ENCODE peak calls at places on chromosomes 16 and 17, in ten cellular contexts. One of them, this sample, is unnamed.

GRCh38 chr16:51164574-51164973 is 13.5 kb upstream of the SALL1 start:
- DNase-seq in BJ: no peak
- DNase-seq in heart left ventricle: no peak
- DNase-seq in kidney: no peak
- DNase-seq in GM23338: no peak
- DNase-seq in IMR-90: no peak
- DNase-seq in A549: no peak
- DNase-seq in ovary: no peak
- DNase-seq in stomach: no peak
- DNase-seq in uterus: no peak
- DNase-seq in this sample: no peak

GRCh38 chr17:59234631-59235030 is 14.3 kb downstream of the GDPD1 start:
- DNase-seq in BJ: no peak
- DNase-seq in heart left ventricle: no peak
- DNase-seq in kidney: no peak
- DNase-seq in GM23338: no peak
- DNase-seq in IMR-90: no peak
- DNase-seq in A549: no peak
- DNase-seq in ovary: no peak
- DNase-seq in stomach: no peak
- DNase-seq in uterus: no peak
- DNase-seq in this sample: no peak

GRCh38 chr17:13921841-13922776 is 147.2 kb upstream of the COX10 start:
- DNase-seq in BJ: no peak
- DNase-seq in heart left ventricle: no peak
- DNase-seq in kidney: no peak
- DNase-seq in GM23338: peak
- DNase-seq in IMR-90: no peak
- DNase-seq in A549: no peak
- DNase-seq in ovary: no peak
- DNase-seq in stomach: no peak
- DNase-seq in uterus: no peak
- DNase-seq in this sample: no peak

GRCh38 chr17:77096570-77097214 is 44.1 kb upstream of the SEC14L1 start:
- DNase-seq in BJ: peak
- DNase-seq in heart left ventricle: peak
- DNase-seq in kidney: no peak
- DNase-seq in GM23338: peak
- DNase-seq in IMR-90: peak
- DNase-seq in A549: peak
- DNase-seq in ovary: no peak
- DNase-seq in stomach: peak
- DNase-seq in uterus: peak
- DNase-seq in this sample: no peak

GRCh38 chr17:1559743-1560581 is 2.6 kb downstream of the PITPNA start:
- DNase-seq in BJ: no peak
- DNase-seq in heart left ventricle: no peak
- DNase-seq in kidney: peak
- DNase-seq in GM23338: no peak
- DNase-seq in IMR-90: no peak
- DNase-seq in A549: no peak
- DNase-seq in ovary: no peak
- DNase-seq in stomach: no peak
- DNase-seq in uterus: no peak
- DNase-seq in this sample: no peak

GRCh38 chr16:64629622-64630021 is 492.2 kb downstream of the CDH11 start:
- DNase-seq in BJ: no peak
- DNase-seq in heart left ventricle: no peak
- DNase-seq in kidney: no peak
- DNase-seq in GM23338: no peak
- DNase-seq in IMR-90: no peak
- DNase-seq in A549: no peak
- DNase-seq in ovary: no peak
- DNase-seq in stomach: no peak
- DNase-seq in uterus: no peak
- DNase-seq in this sample: peak

GRCh38 chr16:89031715-89032659 is 55.0 kb upstream of the CBFA2T3 start:
- DNase-seq in BJ: no peak
- DNase-seq in heart left ventricle: peak
- DNase-seq in kidney: peak
- DNase-seq in GM23338: no peak
- DNase-seq in IMR-90: no peak
- DNase-seq in A549: no peak
- DNase-seq in ovary: no peak
- DNase-seq in stomach: peak
- DNase-seq in uterus: no peak
- DNase-seq in this sample: no peak

GRCh38 chr17:36597229-36597628 is 4.2 kb upstream of the MRM1 start:
- DNase-seq in BJ: no peak
- DNase-seq in heart left ventricle: no peak
- DNase-seq in kidney: no peak
- DNase-seq in GM23338: no peak
- DNase-seq in IMR-90: no peak
- DNase-seq in A549: no peak
- DNase-seq in ovary: no peak
- DNase-seq in stomach: no peak
- DNase-seq in uterus: no peak
- DNase-seq in this sample: no peak

GRCh38 chr16:30896203-30896889 is at the start of gene CTF1:
- DNase-seq in BJ: peak
- DNase-seq in heart left ventricle: peak
- DNase-seq in kidney: peak
- DNase-seq in GM23338: peak
- DNase-seq in IMR-90: peak
- DNase-seq in A549: no peak
- DNase-seq in ovary: peak
- DNase-seq in stomach: peak
- DNase-seq in uterus: peak
- DNase-seq in this sample: peak

GRCh38 chr17:67258836-67259468 is 14.0 kb upstream of the HELZ start:
- DNase-seq in BJ: no peak
- DNase-seq in heart left ventricle: no peak
- DNase-seq in kidney: no peak
- DNase-seq in GM23338: no peak
- DNase-seq in IMR-90: no peak
- DNase-seq in A549: no peak
- DNase-seq in ovary: no peak
- DNase-seq in stomach: no peak
- DNase-seq in uterus: no peak
- DNase-seq in this sample: no peak

GRCh38 chr17:21474815-21475214 is 98.7 kb downstream of the KCNJ12 start:
- DNase-seq in BJ: no peak
- DNase-seq in heart left ventricle: no peak
- DNase-seq in kidney: no peak
- DNase-seq in GM23338: no peak
- DNase-seq in IMR-90: no peak
- DNase-seq in A549: no peak
- DNase-seq in ovary: no peak
- DNase-seq in stomach: no peak
- DNase-seq in uterus: no peak
- DNase-seq in this sample: no peak

GRCh38 chr17:17229416-17230098 is 7.4 kb downstream of the FLCN start:
- DNase-seq in BJ: no peak
- DNase-seq in heart left ventricle: no peak
- DNase-seq in kidney: peak
- DNase-seq in GM23338: no peak
- DNase-seq in IMR-90: no peak
- DNase-seq in A549: no peak
- DNase-seq in ovary: no peak
- DNase-seq in stomach: no peak
- DNase-seq in uterus: no peak
- DNase-seq in this sample: no peak

GRCh38 chr16:81831722-81832126 is 52.6 kb downstream of the PLCG2 start:
- DNase-seq in BJ: no peak
- DNase-seq in heart left ventricle: peak
- DNase-seq in kidney: no peak
- DNase-seq in GM23338: peak
- DNase-seq in IMR-90: no peak
- DNase-seq in A549: no peak
- DNase-seq in ovary: no peak
- DNase-seq in stomach: peak
- DNase-seq in uterus: peak
- DNase-seq in this sample: no peak
- TF ChIP-seq CTCF in BJ: no peak
- TF ChIP-seq CTCF in heart left ventricle: no peak
- TF ChIP-seq CTCF in kidney: no peak
- TF ChIP-seq CTCF in GM23338: no peak
- TF ChIP-seq CTCF in IMR-90: no peak
- TF ChIP-seq CTCF in A549: no peak
- TF ChIP-seq CTCF in ovary: no peak
- TF ChIP-seq CTCF in stomach: no peak
- TF ChIP-seq CTCF in uterus: no peak
- TF ChIP-seq CTCF in this sample: no peak

DNA sequence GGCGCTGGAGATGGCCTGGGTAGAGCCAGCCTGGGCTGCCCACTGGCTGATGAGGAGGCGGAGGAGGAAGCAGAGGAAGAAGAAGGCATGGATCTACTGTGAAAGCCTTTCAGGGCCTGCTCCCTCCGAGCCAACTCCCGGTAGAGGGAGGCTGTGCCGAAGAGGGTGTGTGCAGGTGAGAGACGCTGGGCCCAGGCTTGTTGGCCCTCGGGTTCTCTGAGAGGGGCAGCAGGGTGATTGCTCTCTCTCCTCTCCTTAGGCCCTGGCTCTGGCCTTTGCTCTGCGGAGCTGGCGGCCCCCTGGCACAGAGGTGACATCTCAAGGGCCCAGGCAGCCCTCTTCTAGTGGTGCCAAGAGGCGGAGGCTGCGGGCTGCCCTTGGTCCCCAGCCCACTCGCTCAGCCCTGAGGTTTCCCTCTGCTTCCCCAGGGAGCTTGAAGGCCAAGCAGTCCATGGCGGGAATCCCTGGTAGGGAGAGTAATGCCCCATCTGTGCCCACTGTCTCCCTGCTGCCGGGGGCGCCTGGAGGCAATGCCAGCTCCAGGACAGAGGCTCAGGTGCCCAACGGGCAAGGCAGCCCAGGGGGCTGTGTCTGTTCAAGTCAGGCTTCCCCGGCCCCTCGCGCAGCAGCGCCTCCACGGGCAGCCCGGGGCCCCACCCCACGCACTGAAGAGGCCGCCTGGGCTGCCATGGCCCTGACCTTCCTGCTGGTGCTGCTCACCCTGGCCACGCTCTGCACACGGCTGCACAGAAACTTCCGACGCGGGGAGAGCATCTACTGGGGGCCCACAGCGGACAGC is 3.6 kb downstream of the TP53I13 start:
- DNase-seq in BJ: no peak
- DNase-seq in heart left ventricle: peak
- DNase-seq in kidney: peak
- DNase-seq in GM23338: no peak
- DNase-seq in IMR-90: no peak
- DNase-seq in A549: no peak
- DNase-seq in ovary: peak
- DNase-seq in stomach: peak
- DNase-seq in uterus: no peak
- DNase-seq in this sample: no peak
- H3K4me3 ChIP-seq in BJ: peak
- H3K4me3 ChIP-seq in heart left ventricle: peak
- H3K4me3 ChIP-seq in kidney: no peak
- H3K4me3 ChIP-seq in GM23338: peak
- H3K4me3 ChIP-seq in IMR-90: no peak
- H3K4me3 ChIP-seq in A549: no peak
- H3K4me3 ChIP-seq in ovary: peak
- H3K4me3 ChIP-seq in stomach: peak
- H3K4me3 ChIP-seq in uterus: peak
- H3K4me3 ChIP-seq in this sample: no peak

GRCh38 chr16:67246945-67247697 is at the start of gene FHOD1:
- DNase-seq in BJ: peak
- DNase-seq in heart left ventricle: peak
- DNase-seq in kidney: peak
- DNase-seq in GM23338: peak
- DNase-seq in IMR-90: peak
- DNase-seq in A549: peak
- DNase-seq in ovary: peak
- DNase-seq in stomach: peak
- DNase-seq in uterus: peak
- DNase-seq in this sample: peak
- TF ChIP-seq CTCF in BJ: no peak
- TF ChIP-seq CTCF in heart left ventricle: no peak
- TF ChIP-seq CTCF in kidney: no peak
- TF ChIP-seq CTCF in GM23338: no peak
- TF ChIP-seq CTCF in IMR-90: no peak
- TF ChIP-seq CTCF in A549: no peak
- TF ChIP-seq CTCF in ovary: no peak
- TF ChIP-seq CTCF in stomach: no peak
- TF ChIP-seq CTCF in uterus: no peak
- TF ChIP-seq CTCF in this sample: no peak

GRCh38 chr17:19457830-19458271 is 46.8 kb downstream of the RNF112 start:
- DNase-seq in BJ: no peak
- DNase-seq in heart left ventricle: no peak
- DNase-seq in kidney: no peak
- DNase-seq in GM23338: peak
- DNase-seq in IMR-90: no peak
- DNase-seq in A549: no peak
- DNase-seq in ovary: no peak
- DNase-seq in stomach: no peak
- DNase-seq in uterus: no peak
- DNase-seq in this sample: no peak

GRCh38 chr17:19460695-19461094 is 49.7 kb downstream of the RNF112 start:
- DNase-seq in BJ: no peak
- DNase-seq in heart left ventricle: no peak
- DNase-seq in kidney: peak
- DNase-seq in GM23338: peak
- DNase-seq in IMR-90: no peak
- DNase-seq in A549: no peak
- DNase-seq in ovary: no peak
- DNase-seq in stomach: no peak
- DNase-seq in uterus: peak
- DNase-seq in this sample: no peak

GRCh38 chr17:19464033-19465026 is 53.3 kb downstream of the RNF112 start:
- DNase-seq in BJ: no peak
- DNase-seq in heart left ventricle: no peak
- DNase-seq in kidney: no peak
- DNase-seq in GM23338: no peak
- DNase-seq in IMR-90: peak
- DNase-seq in A549: no peak
- DNase-seq in ovary: no peak
- DNase-seq in stomach: peak
- DNase-seq in uterus: peak
- DNase-seq in this sample: no peak

GRCh38 chr17:19461681-19462080 is 50.6 kb downstream of the RNF112 start:
- DNase-seq in BJ: no peak
- DNase-seq in heart left ventricle: no peak
- DNase-seq in kidney: no peak
- DNase-seq in GM23338: no peak
- DNase-seq in IMR-90: no peak
- DNase-seq in A549: no peak
- DNase-seq in ovary: no peak
- DNase-seq in stomach: no peak
- DNase-seq in uterus: peak
- DNase-seq in this sample: no peak

DNA sequence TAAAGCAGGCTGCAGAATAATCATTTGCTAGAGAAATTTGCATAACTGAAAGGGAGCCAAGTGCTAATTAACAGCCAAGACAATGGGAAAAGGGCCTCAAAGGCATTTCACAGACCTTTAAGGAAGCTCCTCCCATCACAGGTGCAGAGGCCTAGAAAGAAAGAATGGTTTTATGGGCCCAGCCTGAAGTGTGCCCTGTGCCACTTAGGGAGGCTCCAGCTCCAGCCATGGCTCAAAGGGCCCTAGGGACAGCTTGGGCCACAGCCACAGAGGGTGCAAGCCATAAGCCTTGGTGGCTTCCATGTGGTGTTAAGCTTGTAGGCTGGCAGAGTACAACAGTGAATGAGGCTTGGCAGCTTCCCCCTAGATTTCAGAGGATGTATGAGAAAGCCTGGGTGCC is 50.1 kb downstream of the RNF112 start:
- DNase-seq in BJ: no peak
- DNase-seq in heart left ventricle: no peak
- DNase-seq in kidney: no peak
- DNase-seq in GM23338: peak
- DNase-seq in IMR-90: no peak
- DNase-seq in A549: no peak
- DNase-seq in ovary: no peak
- DNase-seq in stomach: no peak
- DNase-seq in uterus: peak
- DNase-seq in this sample: no peak
- H3K4me3 ChIP-seq in BJ: no peak
- H3K4me3 ChIP-seq in heart left ventricle: no peak
- H3K4me3 ChIP-seq in kidney: no peak
- H3K4me3 ChIP-seq in GM23338: peak
- H3K4me3 ChIP-seq in IMR-90: no peak
- H3K4me3 ChIP-seq in A549: no peak
- H3K4me3 ChIP-seq in ovary: no peak
- H3K4me3 ChIP-seq in stomach: no peak
- H3K4me3 ChIP-seq in uterus: no peak
- H3K4me3 ChIP-seq in this sample: no peak

This sample was measured in HFF-Myc.